ENCODE peak calls at places on chromosome 2, in six cellular contexts. M, Z, G, R, U and P are unnamed samples.

GRCh38 chr2:172293952-172294351 is 133.4 kb upstream of the ITGA6 start:
- DNase-seq in M (no peak), Z (peak), G (peak), R (no peak), U (no peak), P (no peak)

GRCh38 chr2:64327129-64327509 is 126.8 kb upstream of the LGALSL start:
- DNase-seq in M (no peak), Z (no peak), G (no peak), R (no peak), U (no peak), P (no peak)

GRCh38 chr2:86038291-86039081 is 67.2 kb downstream of the POLR1A start:
- DNase-seq in M (peak), Z (no peak), G (no peak), R (no peak), U (peak), P (no peak)

GRCh38 chr2:173984866-173985588 is 19.9 kb upstream of the SP3 start:
- DNase-seq in M (no peak), Z (no peak), G (no peak), R (no peak), U (no peak), P (no peak)

GRCh38 chr2:71720283-71720560 is 266.9 kb downstream of the DYSF start:
- DNase-seq in M (no peak), Z (no peak), G (no peak), R (no peak), U (no peak), P (no peak)

GRCh38 chr2:120867290-120868231 is 131.9 kb downstream of the GLI2 start:
- DNase-seq in M (no peak), Z (peak), G (peak), R (peak), U (no peak), P (no peak)

GRCh38 chr2:144886847-144887246 is 366.9 kb upstream of the ZEB2 start:
- DNase-seq in M (no peak), Z (peak), G (peak), R (peak), U (no peak), P (no peak)

GRCh38 chr2:199495147-199495546 is 37.4 kb upstream of the SATB2 start:
- DNase-seq in M (no peak), Z (no peak), G (no peak), R (no peak), U (no peak), P (no peak)

GRCh38 chr2:15770606-15771005 is 169.7 kb upstream of the MYCN start:
- DNase-seq in M (no peak), Z (no peak), G (no peak), R (no peak), U (no peak), P (no peak)

GRCh38 chr2:230930149-230930780 is 5.2 kb upstream of the GPR55 start:
- DNase-seq in M (no peak), Z (no peak), G (no peak), R (no peak), U (no peak), P (no peak)

GRCh38 chr2:109405833-109406232 is 207.9 kb downstream of the SEPTIN10 start:
- DNase-seq in M (no peak), Z (no peak), G (no peak), R (no peak), U (no peak), P (no peak)

GRCh38 chr2:66853585-66853984 is 418.7 kb downstream of the MEIS1 start:
- DNase-seq in M (no peak), Z (no peak), G (no peak), R (no peak), U (no peak), P (no peak)

GRCh38 chr2:167140767-167141166 is 252.5 kb downstream of the XIRP2 start:
- DNase-seq in M (no peak), Z (peak), G (no peak), R (peak), U (no peak), P (peak)

GRCh38 chr2:149169653-149170052 is 131.2 kb downstream of the LYPD6B start:
- DNase-seq in M (no peak), Z (no peak), G (no peak), R (no peak), U (no peak), P (no peak)

GRCh38 chr2:184685999-184686841 is 87.9 kb downstream of the ZNF804A start:
- DNase-seq in M (no peak), Z (no peak), G (no peak), R (no peak), U (no peak), P (no peak)

GRCh38 chr2:207505728-207506127 is 24.0 kb upstream of the CREB1 start:
- DNase-seq in M (no peak), Z (no peak), G (no peak), R (no peak), U (no peak), P (no peak)

GRCh38 chr2:133667085-133667484 is 98.8 kb upstream of the NCKAP5 start:
- DNase-seq in M (no peak), Z (no peak), G (no peak), R (no peak), U (no peak), P (no peak)

GRCh38 chr2:85133751-85134254 is 611 bp downstream of the TCF7L1 start:
- DNase-seq in M (no peak), Z (peak), G (peak), R (peak), U (no peak), P (no peak)

GRCh38 chr2:63590621-63591408 is 2.1 kb downstream of the MDH1 start:
- DNase-seq in M (peak), Z (peak), G (no peak), R (peak), U (no peak), P (no peak)

GRCh38 chr2:159891917-159892691 is 94.1 kb upstream of the CD302 start:
- DNase-seq in M (peak), Z (no peak), G (no peak), R (no peak), U (no peak), P (peak)

GRCh38 chr2:97712693-97713295 is 582 bp upstream of the ZAP70 start:
- DNase-seq in M (no peak), Z (peak), G (no peak), R (no peak), U (peak), P (no peak)

GRCh38 chr2:19799881-19800780 is 101.7 kb downstream of the TTC32 start:
- DNase-seq in M (no peak), Z (no peak), G (no peak), R (no peak), U (no peak), P (no peak)

GRCh38 chr2:21633531-21634310 is 510.0 kb downstream of the TDRD15 start:
- DNase-seq in M (no peak), Z (no peak), G (no peak), R (no peak), U (no peak), P (no peak)

GRCh38 chr2:231926761-231927565 is 767 bp upstream of the NPPC start:
- DNase-seq in M (peak), Z (no peak), G (no peak), R (no peak), U (peak), P (no peak)

GRCh38 chr2:29841386-29842004 is 79.9 kb downstream of the ALK start:
- DNase-seq in M (peak), Z (no peak), G (no peak), R (peak), U (no peak), P (no peak)

GRCh38 chr2:204625135-204625534 is 79.9 kb downstream of the PARD3B start:
- DNase-seq in M (no peak), Z (no peak), G (no peak), R (no peak), U (no peak), P (no peak)

GRCh38 chr2:158809816-158810215 is 14.7 kb downstream of the DAPL1 start:
- DNase-seq in M (no peak), Z (no peak), G (no peak), R (no peak), U (no peak), P (no peak)

GRCh38 chr2:36562973-36563532 is 34.9 kb downstream of the FEZ2 start:
- DNase-seq in M (peak), Z (no peak), G (no peak), R (no peak), U (no peak), P (no peak)

GRCh38 chr2:141068053-141068682 is 1062.6 kb downstream of the LRP1B start:
- DNase-seq in M (no peak), Z (no peak), G (no peak), R (no peak), U (no peak), P (no peak)

DNA sequence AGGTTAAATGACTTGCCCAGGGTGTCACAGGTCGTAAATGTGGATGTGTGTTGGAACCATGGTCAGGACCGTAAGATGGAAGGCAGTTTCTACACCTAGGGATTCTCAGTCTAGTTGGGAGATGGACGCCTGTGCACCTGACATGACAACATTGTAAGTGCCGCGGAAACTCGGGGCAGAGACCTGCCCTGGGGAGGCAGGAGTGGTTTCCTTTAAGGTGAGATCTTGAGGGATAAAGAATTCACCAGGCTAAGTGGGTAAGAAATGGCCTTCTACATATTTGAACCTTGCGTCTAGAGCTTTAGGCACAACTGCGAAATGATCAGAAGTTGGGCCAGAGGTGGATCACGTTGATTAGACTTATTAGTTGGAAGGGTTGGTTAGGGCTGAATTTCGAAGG is 1.6 kb downstream of the DGKD start:
- DNase-seq in M (no peak), Z (no peak), G (no peak), R (no peak), U (no peak), P (no peak)
- H3K4me3 ChIP-seq in M (peak), Z (peak), G (peak), R (peak), U (peak), P (no peak)

GRCh38 chr2:7029291-7030059 is 112.3 kb downstream of the RNF144A start:
- DNase-seq in M (no peak), Z (no peak), G (no peak), R (peak), U (no peak), P (no peak)
- TF ChIP-seq CTCF in M (no peak), Z (peak), G (peak), R (no peak), U (no peak), P (no peak)

DNA sequence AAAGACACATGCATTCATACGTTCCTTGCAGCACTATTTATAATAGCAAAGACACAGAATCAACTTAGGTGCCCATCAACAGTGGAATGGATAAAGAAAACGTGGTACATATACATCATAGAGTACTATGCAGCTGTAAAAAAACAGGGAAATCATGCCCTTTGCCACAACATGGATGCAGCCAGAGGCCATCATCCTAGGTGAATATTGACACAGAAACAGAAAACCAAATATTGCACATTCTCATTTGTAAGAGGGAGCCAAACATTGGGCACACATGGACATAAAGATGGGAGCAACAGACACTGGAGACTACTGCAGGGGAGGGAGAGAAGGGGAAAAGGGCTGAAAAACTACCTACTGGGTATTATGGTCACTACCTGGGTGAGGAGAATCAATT is 73.5 kb downstream of the SESTD1 start:
- DNase-seq in M (no peak), Z (no peak), G (no peak), R (no peak), U (no peak), P (no peak)
- H3K4me3 ChIP-seq in M (no peak), Z (no peak), G (no peak), R (no peak), U (no peak), P (no peak)

GRCh38 chr2:73035899-73036778 is 35.4 kb downstream of the SFXN5 start:
- DNase-seq in M (no peak), Z (no peak), G (no peak), R (no peak), U (no peak), P (no peak)
- TF ChIP-seq CTCF in M (no peak), Z (no peak), G (no peak), R (no peak), U (no peak), P (no peak)

GRCh38 chr2:224775638-224776037 is 59.5 kb upstream of the CCDC195 start:
- DNase-seq in M (no peak), Z (no peak), G (no peak), R (no peak), U (no peak), P (no peak)
- H3K4me3 ChIP-seq in M (no peak), Z (no peak), G (no peak), R (no peak), U (no peak), P (no peak)

DNA sequence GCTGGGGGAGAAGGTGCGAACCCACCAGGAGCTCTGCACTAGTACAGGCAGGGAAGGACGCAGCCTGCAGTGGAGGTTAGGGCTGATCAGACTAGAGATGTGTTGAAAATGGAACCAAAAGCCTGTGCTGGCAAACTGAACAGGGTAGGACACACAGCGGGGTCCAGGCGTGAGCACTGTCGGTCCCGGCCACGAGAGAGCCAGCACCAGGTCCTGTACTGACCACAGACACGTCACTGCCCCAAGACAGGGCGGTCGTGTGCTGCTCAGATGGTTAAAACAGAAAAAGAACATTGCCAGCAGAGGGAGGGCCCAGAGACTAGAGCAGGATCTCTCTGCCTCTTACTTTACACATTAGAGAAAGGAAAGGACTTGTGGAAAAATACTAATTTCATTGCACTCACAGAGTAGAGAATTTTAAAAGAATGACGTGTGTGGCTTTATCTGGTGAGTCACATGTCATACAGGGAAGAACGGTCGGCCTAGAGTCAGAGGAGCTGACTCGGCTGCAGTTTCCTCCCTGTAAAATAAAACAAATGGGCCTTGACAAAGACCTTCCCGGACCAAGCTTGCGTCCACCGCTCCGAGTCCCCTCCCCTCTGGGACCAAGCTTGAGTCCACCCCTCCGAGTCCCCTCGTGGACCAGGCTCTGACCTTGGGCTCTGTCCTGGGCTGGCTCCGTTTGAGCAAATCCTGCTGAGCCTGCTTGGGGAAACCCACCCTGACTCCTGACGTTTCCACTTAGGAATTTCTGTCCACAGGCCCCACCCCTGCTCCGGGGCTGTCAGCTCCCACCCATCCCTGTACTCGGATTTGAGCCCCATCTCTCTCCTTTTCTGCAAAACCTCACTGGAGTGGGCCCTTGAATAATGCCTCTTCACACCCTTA is 16.7 kb upstream of the ADI1 start:
- DNase-seq in M (no peak), Z (peak), G (peak), R (peak), U (no peak), P (peak)
- TF ChIP-seq CTCF in M (no peak), Z (no peak), G (peak), R (no peak), U (peak), P (peak)

GRCh38 chr2:197089659-197090058 is 163.2 kb upstream of the PGAP1 start:
- DNase-seq in M (no peak), Z (no peak), G (no peak), R (no peak), U (no peak), P (no peak)
- H3K4me3 ChIP-seq in M (no peak), Z (no peak), G (no peak), R (no peak), U (no peak), P (no peak)